ENCODE peak calls at places on chromosomes 4 and X, in nine cellular contexts. E is H1; H is CD8-positive, alpha-beta memory T cell; T is stomach; M is breast epithelium; A is heart left ventricle; P is H9; D is right lobe of liver; I is cardiac muscle cell. X is an unnamed sample.

GRCh38 chr4:18366762-18367358 is 345.3 kb upstream of the LCORL start:
- DNase-seq in E (no peak), H (peak; percentile 5), T (no peak), M (no peak), A (no peak), P (no peak), D (no peak), I (peak; percentile 45), X (no peak)

GRCh38 chr4:18917689-18918088 is 896.1 kb upstream of the LCORL start:
- DNase-seq in E (no peak), H (no peak), T (no peak), M (no peak), A (no peak), P (no peak), D (no peak), I (no peak), X (no peak)

GRCh38 chr4:108783666-108784463 is 21.0 kb upstream of the ETNPPL start:
- DNase-seq in E (no peak), H (no peak), T (no peak), M (no peak), A (no peak), P (no peak), D (no peak), I (peak; percentile 22), X (no peak)

GRCh38 chrX:41086627-41086932 is 1.3 kb downstream of the USP9X start:
- DNase-seq in E (no peak), H (no peak), T (no peak), M (no peak), A (no peak), P (no peak), D (no peak), I (no peak), X (no peak)

GRCh38 chr4:101953949-101954348 is 163.4 kb downstream of the BANK1 start:
- DNase-seq in E (peak; percentile 44), H (no peak), T (no peak), M (no peak), A (no peak), P (peak; percentile 52), D (no peak), I (peak; percentile 45), X (no peak)

GRCh38 chr4:166034965-166035364 is 161.9 kb downstream of the TLL1 start:
- DNase-seq in E (no peak), H (no peak), T (no peak), M (no peak), A (no peak), P (no peak), D (no peak), I (no peak), X (no peak)

GRCh38 chr4:177117256-177117655 is 192.4 kb upstream of the NEIL3 start:
- DNase-seq in E (no peak), H (no peak), T (no peak), M (no peak), A (no peak), P (no peak), D (no peak), I (no peak), X (no peak)

GRCh38 chrX:38437093-38437492 is 84.7 kb downstream of the OTC start:
- DNase-seq in E (no peak), H (no peak), T (no peak), M (no peak), A (no peak), P (no peak), D (no peak), I (no peak), X (no peak)

GRCh38 chrX:115582871-115583729 is 22.1 kb downstream of the PLS3 start:
- DNase-seq in E (no peak), H (no peak), T (no peak), M (no peak), A (no peak), P (peak; percentile 81), D (no peak), I (peak; percentile 36), X (no peak)

GRCh38 chr4:139584019-139584418 is 28.0 kb upstream of the SETD7 start:
- DNase-seq in E (no peak), H (no peak), T (no peak), M (no peak), A (no peak), P (no peak), D (no peak), I (no peak), X (no peak)

GRCh38 chr4:87038837-87039715 is 104.3 kb downstream of the AFF1 start:
- DNase-seq in E (no peak), H (no peak), T (peak; percentile 32), M (no peak), A (peak; percentile 85), P (peak; percentile 61), D (no peak), I (peak; percentile 88), X (peak; percentile 70)

GRCh38 chr4:10030946-10031662 is 9.8 kb upstream of the SLC2A9 start:
- DNase-seq in E (no peak), H (no peak), T (no peak), M (no peak), A (no peak), P (peak; percentile 10), D (no peak), I (no peak), X (no peak)

GRCh38 chr4:114312349-114312748 is 286.3 kb upstream of the UGT8 start:
- DNase-seq in E (no peak), H (no peak), T (no peak), M (no peak), A (no peak), P (peak; percentile 31), D (no peak), I (no peak), X (no peak)

GRCh38 chrX:24241822-24242648 is 71.8 kb downstream of the SUPT20HL2 start:
- DNase-seq in E (no peak), H (peak; percentile 15), T (no peak), M (no peak), A (peak; percentile 38), P (no peak), D (no peak), I (peak; percentile 60), X (peak; percentile 44)

DNA sequence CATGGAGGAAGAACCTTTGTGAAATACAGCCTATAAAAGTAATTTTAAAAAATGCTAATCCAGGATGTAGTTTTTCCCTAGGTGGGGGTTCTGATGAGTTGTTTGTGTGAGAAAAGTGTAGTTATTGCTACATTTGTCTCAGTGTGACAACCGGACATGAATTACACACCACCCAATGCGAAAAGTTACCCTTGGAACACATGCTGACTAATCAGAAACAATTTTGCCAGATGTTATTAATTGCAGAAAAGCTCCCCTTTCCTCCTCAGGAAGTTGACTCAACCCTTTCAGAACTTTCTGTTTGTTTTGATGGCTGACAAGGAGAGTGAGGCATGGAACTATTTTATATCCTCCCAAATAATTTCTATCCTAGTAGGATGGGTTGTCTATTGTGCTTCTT is 38.1 kb upstream of the EDA2R start:
- DNase-seq in E (no peak), H (no peak), T (no peak), M (no peak), A (no peak), P (no peak), D (no peak), I (no peak), X (no peak)
- H3K4me1 ChIP-seq in E (no peaks in the 10 kb centered on the region), H (no peaks in the 10 kb centered on the region), T (no peaks in the 10 kb centered on the region), M (no peaks in the 10 kb centered on the region), A (no peaks in the 10 kb centered on the region), P (no peaks in the 10 kb centered on the region), D (no peaks in the 10 kb centered on the region), I (no peaks in the 10 kb centered on the region), X (no peaks in the 10 kb centered on the region)

DNA sequence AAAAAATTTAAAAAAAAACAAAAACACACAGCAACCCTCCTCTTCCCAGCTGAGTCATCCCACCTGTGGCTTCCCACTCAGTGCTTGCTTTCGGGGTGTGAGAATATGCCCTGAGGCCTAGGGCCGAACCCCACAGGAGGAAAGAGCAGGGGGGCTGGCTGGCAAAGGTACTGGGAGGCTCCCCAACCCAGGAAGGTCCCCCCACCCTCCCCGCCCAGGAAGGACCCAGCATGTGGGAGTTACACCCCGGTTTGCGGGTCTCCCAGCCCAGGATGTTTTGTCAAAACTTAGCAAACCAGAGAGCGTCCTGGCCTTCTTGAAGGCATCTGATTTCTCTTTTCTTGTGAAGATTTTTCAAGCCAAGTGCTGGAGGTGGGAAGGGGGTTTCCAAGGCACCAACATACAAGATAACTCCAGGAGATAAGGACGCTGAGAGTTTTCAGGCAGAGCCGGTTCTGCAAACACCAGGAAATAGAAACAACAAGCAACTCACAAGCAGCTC is 25.7 kb upstream of the CSF2RA start:
- DNase-seq in E (no peak), H (no peak), T (no peak), M (no peak), A (no peak), P (peak; percentile 43), D (no peak), I (no peak), X (no peak)
- H3K9me3 ChIP-seq in E (no peaks in the 10 kb centered on the region), H (no peaks in the 10 kb centered on the region), T (no peaks in the 10 kb centered on the region), M (no peaks in the 10 kb centered on the region), A (no peaks in the 10 kb centered on the region), P (no peaks in the 10 kb centered on the region), D (no peaks in the 10 kb centered on the region), I (no peaks in the 10 kb centered on the region), X (no peaks in the 10 kb centered on the region)

DNA sequence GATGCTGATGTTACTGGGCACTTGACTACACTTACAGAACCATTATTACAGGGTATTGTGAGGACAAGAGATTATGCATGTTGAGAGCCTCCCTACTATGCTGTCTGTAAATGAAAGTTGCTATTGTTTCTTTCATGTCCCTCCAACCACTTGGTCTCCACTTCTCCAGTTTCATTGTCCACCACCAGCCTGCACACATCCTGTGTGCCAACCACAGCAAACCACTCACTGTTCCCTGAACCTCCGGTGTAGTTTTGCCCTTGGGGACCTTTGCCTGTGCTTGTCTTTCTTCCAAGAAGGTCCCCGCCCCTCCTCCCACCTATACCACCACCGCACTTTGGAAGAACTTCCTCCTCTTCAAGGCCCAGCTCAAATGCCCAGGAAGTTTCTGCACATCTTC is 43.1 kb upstream of the AFF2 start:
- DNase-seq in E (no peak), H (no peak), T (no peak), M (no peak), A (no peak), P (no peak), D (no peak), I (no peak), X (no peak)
- H3K4me1 ChIP-seq in E (no peaks in the 10 kb centered on the region), H (no peaks in the 10 kb centered on the region), T (no peaks in the 10 kb centered on the region), M (no peaks in the 10 kb centered on the region), A (no peaks in the 10 kb centered on the region), P (no peaks in the 10 kb centered on the region), D (no peaks in the 10 kb centered on the region), I (no peaks in the 10 kb centered on the region), X (no peaks in the 10 kb centered on the region)

GRCh38 chrX:153565996-153566580 is 32.9 kb downstream of the CCNQ start:
- DNase-seq in E (no peak), H (no peak), T (no peak), M (no peak), A (no peak), P (peak; percentile 52), D (no peak), I (no peak), X (no peak)

GRCh38 chrX:153572601-153573000 is 26.3 kb downstream of the CCNQ start:
- DNase-seq in E (no peak), H (no peak), T (no peak), M (no peak), A (no peak), P (no peak), D (no peak), I (no peak), X (no peak)

GRCh38 chrX:153571159-153571908 is 27.6 kb downstream of the CCNQ start:
- DNase-seq in E (no peak), H (no peak), T (no peak), M (no peak), A (no peak), P (no peak), D (no peak), I (no peak), X (no peak)

GRCh38 chrX:153569475-153569874 is 29.5 kb downstream of the CCNQ start:
- DNase-seq in E (no peak), H (no peak), T (no peak), M (no peak), A (no peak), P (no peak), D (no peak), I (no peak), X (no peak)

GRCh38 chrX:153568612-153569011 is 30.3 kb downstream of the CCNQ start:
- DNase-seq in E (no peak), H (no peak), T (no peak), M (no peak), A (no peak), P (peak; percentile 42), D (no peak), I (no peak), X (no peak)
- H3K9me3 ChIP-seq in E (no peaks in the 10 kb centered on the region), H (no peaks in the 10 kb centered on the region), T (no peaks in the 10 kb centered on the region), M (no peaks in the 10 kb centered on the region), A (no peaks in the 10 kb centered on the region), P (peaks cover 27% of the 10 kb centered on the region), D (no peaks in the 10 kb centered on the region), I (no peaks in the 10 kb centered on the region), X (no peaks in the 10 kb centered on the region)

X was measured in pancreas.